ENCODE peak calls at places on chromosomes 4 and X, in seven cellular contexts. One of them, this sample, is unnamed.

GRCh38 chrX:153828723-153829548 is 1.4 kb downstream of the PDZD4 start:
- DNase-seq in heart right ventricle: no peak
- DNase-seq in activated T-cell treated with anti-CD3 and anti-CD28 coated beads, Interleukin-2, amount 50 U/mL, for 4 hours: no peak
- DNase-seq in mesendoderm: peak; percentile 85
- DNase-seq in RWPE1: no peak
- DNase-seq in choroid plexus epithelial cell: peak; percentile 3
- DNase-seq in hepatocyte: no peak
- DNase-seq in this sample: peak; percentile 77

GRCh38 chrX:150365051-150365952 is 2.2 kb downstream of the MAMLD1 start:
- DNase-seq in heart right ventricle: peak; percentile 78
- DNase-seq in activated T-cell treated with anti-CD3 and anti-CD28 coated beads, Interleukin-2, amount 50 U/mL, for 4 hours: peak; percentile 70
- DNase-seq in mesendoderm: peak; percentile 51
- DNase-seq in RWPE1: no peak
- DNase-seq in choroid plexus epithelial cell: peak; percentile 63
- DNase-seq in hepatocyte: peak; percentile 79
- DNase-seq in this sample: peak; percentile 77

GRCh38 chrX:125101971-125102750 is 217.5 kb upstream of the TEX13C start:
- DNase-seq in heart right ventricle: no peak
- DNase-seq in activated T-cell treated with anti-CD3 and anti-CD28 coated beads, Interleukin-2, amount 50 U/mL, for 4 hours: no peak
- DNase-seq in mesendoderm: no peak
- DNase-seq in RWPE1: no peak
- DNase-seq in choroid plexus epithelial cell: no peak
- DNase-seq in hepatocyte: no peak
- DNase-seq in this sample: no peak

GRCh38 chrX:133676344-133677122 is 261.2 kb upstream of the GPC4 start:
- DNase-seq in heart right ventricle: no peak
- DNase-seq in activated T-cell treated with anti-CD3 and anti-CD28 coated beads, Interleukin-2, amount 50 U/mL, for 4 hours: no peak
- DNase-seq in mesendoderm: no peak
- DNase-seq in RWPE1: no peak
- DNase-seq in choroid plexus epithelial cell: no peak
- DNase-seq in hepatocyte: no peak
- DNase-seq in this sample: no peak

GRCh38 chr4:139875456-139875855 is 209.8 kb downstream of the MGST2 start:
- DNase-seq in heart right ventricle: no peak
- DNase-seq in activated T-cell treated with anti-CD3 and anti-CD28 coated beads, Interleukin-2, amount 50 U/mL, for 4 hours: no peak
- DNase-seq in mesendoderm: peak; percentile 61
- DNase-seq in RWPE1: no peak
- DNase-seq in choroid plexus epithelial cell: no peak
- DNase-seq in hepatocyte: no peak
- DNase-seq in this sample: peak; percentile 70

GRCh38 chrX:122703762-122704161 is 480.3 kb upstream of the GRIA3 start:
- DNase-seq in heart right ventricle: no peak
- DNase-seq in activated T-cell treated with anti-CD3 and anti-CD28 coated beads, Interleukin-2, amount 50 U/mL, for 4 hours: no peak
- DNase-seq in mesendoderm: peak; percentile 38
- DNase-seq in RWPE1: no peak
- DNase-seq in choroid plexus epithelial cell: peak; percentile 3
- DNase-seq in hepatocyte: no peak
- DNase-seq in this sample: no peak

GRCh38 chr4:41749650-41750049 is 1.1 kb upstream of the PHOX2B start:
- DNase-seq in heart right ventricle: no peak
- DNase-seq in activated T-cell treated with anti-CD3 and anti-CD28 coated beads, Interleukin-2, amount 50 U/mL, for 4 hours: no peak
- DNase-seq in mesendoderm: peak; percentile 28
- DNase-seq in RWPE1: no peak
- DNase-seq in choroid plexus epithelial cell: no peak
- DNase-seq in hepatocyte: no peak
- DNase-seq in this sample: no peak

GRCh38 chr4:791866-792630 is 33.9 kb downstream of the CPLX1 start:
- DNase-seq in heart right ventricle: no peak
- DNase-seq in activated T-cell treated with anti-CD3 and anti-CD28 coated beads, Interleukin-2, amount 50 U/mL, for 4 hours: peak; percentile 30
- DNase-seq in mesendoderm: peak; percentile 44
- DNase-seq in RWPE1: no peak
- DNase-seq in choroid plexus epithelial cell: no peak
- DNase-seq in hepatocyte: no peak
- DNase-seq in this sample: peak; percentile 68

GRCh38 chr4:7735961-7736360 is 203.7 kb downstream of the AFAP1 start:
- DNase-seq in heart right ventricle: no peak
- DNase-seq in activated T-cell treated with anti-CD3 and anti-CD28 coated beads, Interleukin-2, amount 50 U/mL, for 4 hours: no peak
- DNase-seq in mesendoderm: no peak
- DNase-seq in RWPE1: no peak
- DNase-seq in choroid plexus epithelial cell: no peak
- DNase-seq in hepatocyte: no peak
- DNase-seq in this sample: no peak

GRCh38 chrX:151981129-151981528 is 6.7 kb upstream of the GABRE start:
- DNase-seq in heart right ventricle: no peak
- DNase-seq in activated T-cell treated with anti-CD3 and anti-CD28 coated beads, Interleukin-2, amount 50 U/mL, for 4 hours: no peak
- DNase-seq in mesendoderm: no peak
- DNase-seq in RWPE1: peak; percentile 33
- DNase-seq in choroid plexus epithelial cell: peak; percentile 28
- DNase-seq in hepatocyte: no peak
- DNase-seq in this sample: no peak

GRCh38 chrX:104842646-104843045 is 276.6 kb downstream of the IL1RAPL2 start:
- DNase-seq in heart right ventricle: no peak
- DNase-seq in activated T-cell treated with anti-CD3 and anti-CD28 coated beads, Interleukin-2, amount 50 U/mL, for 4 hours: no peak
- DNase-seq in mesendoderm: no peak
- DNase-seq in RWPE1: no peak
- DNase-seq in choroid plexus epithelial cell: no peak
- DNase-seq in hepatocyte: no peak
- DNase-seq in this sample: no peak

GRCh38 chrX:3631196-3631595 is 82.3 kb downstream of the PRKX start:
- DNase-seq in heart right ventricle: no peak
- DNase-seq in activated T-cell treated with anti-CD3 and anti-CD28 coated beads, Interleukin-2, amount 50 U/mL, for 4 hours: no peak
- DNase-seq in mesendoderm: no peak
- DNase-seq in RWPE1: no peak
- DNase-seq in choroid plexus epithelial cell: no peak
- DNase-seq in hepatocyte: no peak
- DNase-seq in this sample: no peak

GRCh38 chr4:173333658-173334084 is 487 bp downstream of the HMGB2 start:
- DNase-seq in heart right ventricle: peak; percentile 75
- DNase-seq in activated T-cell treated with anti-CD3 and anti-CD28 coated beads, Interleukin-2, amount 50 U/mL, for 4 hours: peak; percentile 27
- DNase-seq in mesendoderm: peak; percentile 42
- DNase-seq in RWPE1: peak; percentile 8
- DNase-seq in choroid plexus epithelial cell: peak; percentile 40
- DNase-seq in hepatocyte: peak; percentile 78
- DNase-seq in this sample: peak; percentile 62

GRCh38 chr4:79206660-79207059 is 119.2 kb downstream of the NAA11 start:
- DNase-seq in heart right ventricle: no peak
- DNase-seq in activated T-cell treated with anti-CD3 and anti-CD28 coated beads, Interleukin-2, amount 50 U/mL, for 4 hours: no peak
- DNase-seq in mesendoderm: no peak
- DNase-seq in RWPE1: no peak
- DNase-seq in choroid plexus epithelial cell: no peak
- DNase-seq in hepatocyte: no peak
- DNase-seq in this sample: no peak

GRCh38 chrX:145817666-145818521 is at the start of gene SLITRK2:
- DNase-seq in heart right ventricle: no peak
- DNase-seq in activated T-cell treated with anti-CD3 and anti-CD28 coated beads, Interleukin-2, amount 50 U/mL, for 4 hours: no peak
- DNase-seq in mesendoderm: peak; percentile 73
- DNase-seq in RWPE1: no peak
- DNase-seq in choroid plexus epithelial cell: no peak
- DNase-seq in hepatocyte: peak; percentile 14
- DNase-seq in this sample: peak; percentile 59

GRCh38 chrX:44828008-44828605 is 15.7 kb upstream of the DUSP21 start:
- DNase-seq in heart right ventricle: no peak
- DNase-seq in activated T-cell treated with anti-CD3 and anti-CD28 coated beads, Interleukin-2, amount 50 U/mL, for 4 hours: no peak
- DNase-seq in mesendoderm: no peak
- DNase-seq in RWPE1: peak; percentile 66
- DNase-seq in choroid plexus epithelial cell: peak; percentile 67
- DNase-seq in hepatocyte: no peak
- DNase-seq in this sample: no peak

GRCh38 chrX:153032397-153033118 is 23.7 kb upstream of the PNMA3 start:
- DNase-seq in heart right ventricle: peak; percentile 79
- DNase-seq in activated T-cell treated with anti-CD3 and anti-CD28 coated beads, Interleukin-2, amount 50 U/mL, for 4 hours: peak; percentile 56
- DNase-seq in mesendoderm: peak; percentile 57
- DNase-seq in RWPE1: peak; percentile 53
- DNase-seq in choroid plexus epithelial cell: peak; percentile 36
- DNase-seq in hepatocyte: peak; percentile 71
- DNase-seq in this sample: peak; percentile 76

GRCh38 chrX:144738246-144738645 is 509.1 kb upstream of the SPANXN1 start:
- DNase-seq in heart right ventricle: no peak
- DNase-seq in activated T-cell treated with anti-CD3 and anti-CD28 coated beads, Interleukin-2, amount 50 U/mL, for 4 hours: no peak
- DNase-seq in mesendoderm: no peak
- DNase-seq in RWPE1: no peak
- DNase-seq in choroid plexus epithelial cell: no peak
- DNase-seq in hepatocyte: no peak
- DNase-seq in this sample: no peak

GRCh38 chr4:173119818-173120217 is 48.8 kb upstream of the GALNT7 start:
- DNase-seq in heart right ventricle: no peak
- DNase-seq in activated T-cell treated with anti-CD3 and anti-CD28 coated beads, Interleukin-2, amount 50 U/mL, for 4 hours: no peak
- DNase-seq in mesendoderm: no peak
- DNase-seq in RWPE1: peak; percentile 70
- DNase-seq in choroid plexus epithelial cell: peak; percentile 9
- DNase-seq in hepatocyte: no peak
- DNase-seq in this sample: peak; percentile 57

GRCh38 chrX:72308566-72309296 is 3.0 kb upstream of the CITED1 start:
- DNase-seq in heart right ventricle: peak; percentile 48
- DNase-seq in activated T-cell treated with anti-CD3 and anti-CD28 coated beads, Interleukin-2, amount 50 U/mL, for 4 hours: no peak
- DNase-seq in mesendoderm: peak; percentile 88
- DNase-seq in RWPE1: peak; percentile 28
- DNase-seq in choroid plexus epithelial cell: peak; percentile 73
- DNase-seq in hepatocyte: peak; percentile 69
- DNase-seq in this sample: peak; percentile 86

GRCh38 chr4:84878541-84878940 is 87.9 kb downstream of the WDFY3 start:
- DNase-seq in heart right ventricle: no peak
- DNase-seq in activated T-cell treated with anti-CD3 and anti-CD28 coated beads, Interleukin-2, amount 50 U/mL, for 4 hours: no peak
- DNase-seq in mesendoderm: no peak
- DNase-seq in RWPE1: no peak
- DNase-seq in choroid plexus epithelial cell: peak; percentile 61
- DNase-seq in hepatocyte: no peak
- DNase-seq in this sample: no peak

GRCh38 chr4:155666701-155667537 is at the start of gene GUCY1A1:
- DNase-seq in heart right ventricle: peak; percentile 43
- DNase-seq in activated T-cell treated with anti-CD3 and anti-CD28 coated beads, Interleukin-2, amount 50 U/mL, for 4 hours: no peak
- DNase-seq in mesendoderm: peak; percentile 62
- DNase-seq in RWPE1: peak; percentile 9
- DNase-seq in choroid plexus epithelial cell: peak; percentile 18
- DNase-seq in hepatocyte: peak; percentile 65
- DNase-seq in this sample: peak; percentile 88

GRCh38 chr4:60683953-60684352 is 516.2 kb upstream of the ADGRL3 start:
- DNase-seq in heart right ventricle: no peak
- DNase-seq in activated T-cell treated with anti-CD3 and anti-CD28 coated beads, Interleukin-2, amount 50 U/mL, for 4 hours: no peak
- DNase-seq in mesendoderm: no peak
- DNase-seq in RWPE1: no peak
- DNase-seq in choroid plexus epithelial cell: peak; percentile 87
- DNase-seq in hepatocyte: no peak
- DNase-seq in this sample: no peak

GRCh38 chr4:77040856-77041576 is 34.8 kb downstream of the CCNI start:
- DNase-seq in heart right ventricle: no peak
- DNase-seq in activated T-cell treated with anti-CD3 and anti-CD28 coated beads, Interleukin-2, amount 50 U/mL, for 4 hours: no peak
- DNase-seq in mesendoderm: no peak
- DNase-seq in RWPE1: no peak
- DNase-seq in choroid plexus epithelial cell: peak; percentile 47
- DNase-seq in hepatocyte: no peak
- DNase-seq in this sample: no peak

GRCh38 chr4:149933883-149934282 is 118.2 kb upstream of the IQCM start:
- DNase-seq in heart right ventricle: no peak
- DNase-seq in activated T-cell treated with anti-CD3 and anti-CD28 coated beads, Interleukin-2, amount 50 U/mL, for 4 hours: no peak
- DNase-seq in mesendoderm: peak; percentile 19
- DNase-seq in RWPE1: no peak
- DNase-seq in choroid plexus epithelial cell: no peak
- DNase-seq in hepatocyte: no peak
- DNase-seq in this sample: no peak

GRCh38 chr4:81058621-81059020 is 28.1 kb downstream of the BMP3 start:
- DNase-seq in heart right ventricle: no peak
- DNase-seq in activated T-cell treated with anti-CD3 and anti-CD28 coated beads, Interleukin-2, amount 50 U/mL, for 4 hours: no peak
- DNase-seq in mesendoderm: no peak
- DNase-seq in RWPE1: no peak
- DNase-seq in choroid plexus epithelial cell: no peak
- DNase-seq in hepatocyte: no peak
- DNase-seq in this sample: no peak

GRCh38 chr4:6988016-6988715 is 55.0 kb upstream of the TADA2B start:
- DNase-seq in heart right ventricle: no peak
- DNase-seq in activated T-cell treated with anti-CD3 and anti-CD28 coated beads, Interleukin-2, amount 50 U/mL, for 4 hours: no peak
- DNase-seq in mesendoderm: no peak
- DNase-seq in RWPE1: no peak
- DNase-seq in choroid plexus epithelial cell: no peak
- DNase-seq in hepatocyte: no peak
- DNase-seq in this sample: no peak

GRCh38 chr4:57633212-57633859 is 523.2 kb upstream of the IGFBP7 start:
- DNase-seq in heart right ventricle: no peak
- DNase-seq in activated T-cell treated with anti-CD3 and anti-CD28 coated beads, Interleukin-2, amount 50 U/mL, for 4 hours: no peak
- DNase-seq in mesendoderm: no peak
- DNase-seq in RWPE1: no peak
- DNase-seq in choroid plexus epithelial cell: no peak
- DNase-seq in hepatocyte: peak; percentile 7
- DNase-seq in this sample: no peak

GRCh38 chr4:186104895-186105720 is 604 bp downstream of the FAM149A start:
- DNase-seq in heart right ventricle: peak; percentile 27
- DNase-seq in activated T-cell treated with anti-CD3 and anti-CD28 coated beads, Interleukin-2, amount 50 U/mL, for 4 hours: no peak
- DNase-seq in mesendoderm: peak; percentile 40
- DNase-seq in RWPE1: peak; percentile 8
- DNase-seq in choroid plexus epithelial cell: peak; percentile 5
- DNase-seq in hepatocyte: peak; percentile 48
- DNase-seq in this sample: peak; percentile 66

GRCh38 chrX:121008920-121009319 is 23.4 kb upstream of the CT47A1 start:
- DNase-seq in heart right ventricle: no peak
- DNase-seq in activated T-cell treated with anti-CD3 and anti-CD28 coated beads, Interleukin-2, amount 50 U/mL, for 4 hours: no peak
- DNase-seq in mesendoderm: no peak
- DNase-seq in RWPE1: no peak
- DNase-seq in choroid plexus epithelial cell: peak; percentile 46
- DNase-seq in hepatocyte: no peak
- DNase-seq in this sample: no peak

GRCh38 chr4:108247511-108248088 is 78.9 kb upstream of the LEF1 start:
- DNase-seq in heart right ventricle: no peak
- DNase-seq in activated T-cell treated with anti-CD3 and anti-CD28 coated beads, Interleukin-2, amount 50 U/mL, for 4 hours: no peak
- DNase-seq in mesendoderm: no peak
- DNase-seq in RWPE1: no peak
- DNase-seq in choroid plexus epithelial cell: peak; percentile 13
- DNase-seq in hepatocyte: peak; percentile 12
- DNase-seq in this sample: no peak

GRCh38 chr4:3360741-3361140 is 67.9 kb downstream of the RGS12 start:
- DNase-seq in heart right ventricle: no peak
- DNase-seq in activated T-cell treated with anti-CD3 and anti-CD28 coated beads, Interleukin-2, amount 50 U/mL, for 4 hours: no peak
- DNase-seq in mesendoderm: no peak
- DNase-seq in RWPE1: no peak
- DNase-seq in choroid plexus epithelial cell: no peak
- DNase-seq in hepatocyte: no peak
- DNase-seq in this sample: no peak

GRCh38 chrX:155768036-155768769 is 112.9 kb upstream of the VAMP7 start:
- DNase-seq in heart right ventricle: no peak
- DNase-seq in activated T-cell treated with anti-CD3 and anti-CD28 coated beads, Interleukin-2, amount 50 U/mL, for 4 hours: no peak
- DNase-seq in mesendoderm: peak; percentile 17
- DNase-seq in RWPE1: no peak
- DNase-seq in choroid plexus epithelial cell: peak; percentile 74
- DNase-seq in hepatocyte: no peak
- DNase-seq in this sample: no peak

GRCh38 chr4:188023682-188024081 is 28.1 kb downstream of the ZFP42 start:
- DNase-seq in heart right ventricle: no peak
- DNase-seq in activated T-cell treated with anti-CD3 and anti-CD28 coated beads, Interleukin-2, amount 50 U/mL, for 4 hours: no peak
- DNase-seq in mesendoderm: peak; percentile 37
- DNase-seq in RWPE1: peak; percentile 85
- DNase-seq in choroid plexus epithelial cell: no peak
- DNase-seq in hepatocyte: no peak
- DNase-seq in this sample: peak; percentile 90

GRCh38 chr4:3801931-3802550 is 35.9 kb downstream of the ADRA2C start:
- DNase-seq in heart right ventricle: no peak
- DNase-seq in activated T-cell treated with anti-CD3 and anti-CD28 coated beads, Interleukin-2, amount 50 U/mL, for 4 hours: no peak
- DNase-seq in mesendoderm: no peak
- DNase-seq in RWPE1: no peak
- DNase-seq in choroid plexus epithelial cell: no peak
- DNase-seq in hepatocyte: no peak
- DNase-seq in this sample: no peak

GRCh38 chrX:8684201-8684600 is 47.7 kb downstream of the ANOS1 start:
- DNase-seq in heart right ventricle: no peak
- DNase-seq in activated T-cell treated with anti-CD3 and anti-CD28 coated beads, Interleukin-2, amount 50 U/mL, for 4 hours: no peak
- DNase-seq in mesendoderm: no peak
- DNase-seq in RWPE1: no peak
- DNase-seq in choroid plexus epithelial cell: no peak
- DNase-seq in hepatocyte: no peak
- DNase-seq in this sample: no peak

GRCh38 chr4:19026281-19026680 is 1004.7 kb upstream of the LCORL start:
- DNase-seq in heart right ventricle: no peak
- DNase-seq in activated T-cell treated with anti-CD3 and anti-CD28 coated beads, Interleukin-2, amount 50 U/mL, for 4 hours: no peak
- DNase-seq in mesendoderm: no peak
- DNase-seq in RWPE1: no peak
- DNase-seq in choroid plexus epithelial cell: peak; percentile 23
- DNase-seq in hepatocyte: no peak
- DNase-seq in this sample: no peak